ENCODE peak calls at places on chromosomes 5 and 9, in six cellular contexts. V, O, E, F, G and H are unnamed samples.

GRCh38 chr5:139788294-139788875 is 7.2 kb upstream of the PSD2 start:
- DNase-seq in E (no peak), O (no peak), G (no peak), F (no peak), V (no peak), H (no peak)

GRCh38 chr5:102277059-102277621 is 18.9 kb downstream of the SLCO4C1 start:
- DNase-seq in G (no peak), V (no peak), O (no peak), E (no peak), F (no peak), H (no peak)

GRCh38 chr5:137619191-137619870 is 116.6 kb downstream of the KLHL3 start:
- DNase-seq in F (no peak), V (peak; percentile 49), G (peak; percentile 89), O (peak; percentile 94), E (no peak), H (peak; percentile 74)

GRCh38 chr5:156109317-156110023 is 217.5 kb upstream of the SGCD start:
- DNase-seq in V (no peak), O (no peak), F (no peak), G (peak; percentile 23), E (no peak), H (no peak)

GRCh38 chr5:95866431-95867063 is 44.0 kb upstream of the GLRX start:
- DNase-seq in G (peak; percentile 44), O (peak; percentile 22), F (no peak), E (no peak), V (peak; percentile 65), H (no peak)

GRCh38 chr5:132059696-132060500 is 557 bp upstream of the IL3 start:
- DNase-seq in O (no peak), V (no peak), F (no peak), G (no peak), E (peak; percentile 56), H (no peak)

GRCh38 chr9:89435315-89435823 is 62.5 kb downstream of the SEMA4D start:
- DNase-seq in V (peak; percentile 8), O (no peak), G (no peak), F (no peak), E (peak; percentile 86), H (no peak)

GRCh38 chr5:174159327-174160247 is 114.1 kb downstream of the NSG2 start:
- DNase-seq in O (no peak), F (no peak), G (peak; percentile 27), E (no peak), V (peak; percentile 51), H (no peak)

GRCh38 chr9:78791779-78792178 is 494.9 kb downstream of the PSAT1 start:
- DNase-seq in E (no peak), G (no peak), O (peak; percentile 43), V (no peak), F (no peak), H (no peak)

GRCh38 chr5:180830253-180831138 is 27.9 kb upstream of the MGAT1 start:
- DNase-seq in V (peak; percentile 13), E (peak; percentile 92), G (peak; percentile 50), F (no peak), O (peak; percentile 38), H (no peak)

GRCh38 chr5:55692106-55692417 is 20.1 kb downstream of the SLC38A9 start:
- DNase-seq in G (no peak), O (no peak), E (no peak), V (no peak), F (no peak), H (no peak)

GRCh38 chr5:442335-443238 is at the start of gene EXOC3:
- DNase-seq in F (no peak), O (peak; percentile 62), V (peak; percentile 65), G (peak; percentile 52), E (peak; percentile 91), H (no peak)

GRCh38 chr5:37034955-37035354 is 158.4 kb downstream of the NIPBL start:
- DNase-seq in V (no peak), G (no peak), F (no peak), O (no peak), E (no peak), H (no peak)

GRCh38 chr5:148467958-148468357 is 84.2 kb downstream of the FBXO38 start:
- DNase-seq in O (no peak), F (no peak), E (no peak), G (no peak), V (no peak), H (no peak)

GRCh38 chr9:95004452-95005275 is 278.2 kb downstream of the AOPEP start:
- DNase-seq in V (peak; percentile 34), G (no peak), O (no peak), F (no peak), E (peak; percentile 85), H (no peak)

GRCh38 chr5:82257247-82257646 is 20.9 kb downstream of the RPS23 start:
- DNase-seq in E (no peak), O (no peak), G (no peak), F (no peak), V (no peak), H (no peak)
- H3K4me3 ChIP-seq in E (no peak overlapping the region), O (no peak overlapping the region), G (no peak overlapping the region), F (no peak overlapping the region), V (no peak overlapping the region), H (no peak overlapping the region)

DNA sequence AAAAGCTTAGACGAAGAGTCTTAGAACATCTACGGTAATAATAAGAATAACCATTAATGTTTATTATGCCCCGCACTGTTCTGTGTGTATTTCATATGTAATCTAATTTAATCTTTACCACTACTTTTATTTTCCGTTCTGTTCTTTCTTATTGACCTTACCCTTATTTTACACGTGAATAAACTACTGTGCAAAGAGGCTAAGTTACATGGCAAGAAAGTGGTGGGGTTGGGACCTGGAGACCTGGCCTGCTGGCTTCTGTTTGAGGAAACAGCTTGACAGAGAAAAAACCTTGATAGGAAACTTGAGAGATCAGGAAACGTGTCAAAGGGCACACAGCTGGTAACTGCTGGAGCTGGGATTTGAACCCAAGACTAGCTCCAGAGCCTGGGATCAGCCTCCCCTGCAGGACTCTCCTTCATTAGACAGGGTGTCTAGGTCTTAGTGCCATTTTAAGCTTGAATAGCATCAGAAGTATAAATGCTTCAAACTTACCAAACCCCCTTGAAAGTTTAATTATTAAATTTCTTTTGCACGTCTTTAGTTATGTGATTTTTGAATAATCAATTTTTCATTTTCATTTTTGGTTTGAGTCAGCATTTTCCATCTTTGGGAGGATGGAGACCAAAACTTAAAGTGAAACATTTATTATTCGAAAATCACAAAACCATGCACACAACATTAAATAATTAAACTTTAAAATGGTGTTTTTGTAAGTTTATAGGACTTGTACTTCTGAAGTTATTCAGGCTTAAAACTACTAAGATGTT is 129.5 kb downstream of the RGS3 start:
- DNase-seq in V (no peak), E (no peak), G (no peak), O (no peak), F (no peak), H (no peak)
- H3K4me3 ChIP-seq in V (no peak overlapping the region), E (no peak overlapping the region), G (no peak overlapping the region), O (no peak overlapping the region), F (no peak overlapping the region), H (no peak overlapping the region)

DNA sequence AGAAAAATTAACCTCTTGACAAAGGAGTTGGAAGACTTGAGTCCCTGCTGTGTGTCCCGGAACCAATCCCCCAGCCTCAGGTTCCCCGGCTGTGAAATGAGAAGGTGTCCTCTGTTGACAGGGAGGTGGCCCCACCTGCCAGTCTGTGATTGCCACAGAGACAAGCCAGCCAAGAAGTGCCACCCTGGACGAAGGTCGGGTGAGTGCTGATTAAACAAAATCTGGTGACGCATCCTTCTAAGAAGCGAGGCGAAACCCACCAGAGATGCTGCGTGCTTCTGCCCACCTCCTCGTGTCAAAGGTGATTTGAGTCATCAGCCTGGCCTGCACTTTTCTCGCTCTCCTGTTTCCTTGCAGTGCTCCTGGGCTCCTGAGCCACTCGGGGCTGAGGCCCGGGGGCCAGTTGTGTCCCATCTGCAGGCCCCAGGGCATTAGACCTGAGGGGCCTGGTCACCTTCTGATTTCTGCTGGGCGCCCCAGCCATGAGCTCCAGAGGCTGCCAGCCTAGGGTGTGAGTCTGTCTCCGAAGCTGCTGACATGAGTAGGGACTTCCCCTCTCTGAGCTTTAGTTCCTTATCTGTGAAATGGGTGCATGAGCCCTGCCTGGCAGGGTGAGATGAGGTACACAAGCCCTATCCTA is 28.7 kb downstream of the NEK6 start:
- DNase-seq in G (peak; percentile 88), E (peak; percentile 80), O (peak; percentile 85), V (no peak), F (peak; percentile 62), H (peak; percentile 80)
- H3K4me3 ChIP-seq in G (no peak overlapping the region), E (peak overlapping the region; percentile 8), O (peak overlapping the region; percentile 4), V (no peak overlapping the region), F (peak overlapping the region; percentile 6), H (no peak overlapping the region)

DNA sequence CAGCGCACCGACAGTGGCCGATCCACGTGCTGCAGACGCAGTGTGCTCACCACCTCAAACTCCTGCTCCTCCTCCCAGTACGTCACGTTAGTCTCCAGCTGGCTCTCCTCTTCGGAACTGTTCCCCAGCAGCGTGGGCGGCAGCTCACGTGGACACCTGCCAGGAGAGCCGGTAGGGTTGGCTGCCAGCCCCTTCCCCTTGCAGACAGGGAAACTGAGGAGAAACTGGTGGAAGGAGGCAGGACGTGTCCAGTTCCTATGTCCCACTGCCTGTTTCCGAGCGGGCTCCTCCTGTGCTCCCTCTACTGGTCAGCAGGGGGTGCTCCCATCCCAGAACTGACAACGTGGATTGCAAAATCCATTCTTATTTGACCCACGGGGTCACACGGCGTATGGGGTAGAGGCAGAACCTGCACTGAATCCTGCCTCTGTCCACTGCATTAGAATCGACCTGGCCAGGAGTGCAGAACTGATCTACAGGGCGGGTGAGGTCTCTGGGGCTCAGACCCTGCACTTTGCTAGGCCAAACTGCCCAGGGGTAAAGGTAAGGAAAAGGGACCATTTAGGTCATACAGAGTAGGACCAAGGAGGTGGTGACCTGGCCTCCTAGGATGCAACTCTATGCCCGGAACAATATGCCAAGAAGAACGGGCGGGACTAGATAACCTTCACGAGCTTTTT is 25.7 kb downstream of the PDGFRB start:
- DNase-seq in E (peak; percentile 82), O (peak; percentile 82), F (no peak), G (peak; percentile 83), V (peak; percentile 59), H (peak; percentile 36)
- H3K4me3 ChIP-seq in E (no peak overlapping the region), O (no peak overlapping the region), F (no peak overlapping the region), G (no peak overlapping the region), V (peak overlapping the region; percentile 35), H (no peak overlapping the region)

GRCh38 chr9:108688051-108688450 is 167.7 kb downstream of the ACTL7B start:
- DNase-seq in V (no peak), E (no peak), G (no peak), O (no peak), F (no peak), H (no peak)
- H3K4me3 ChIP-seq in V (no peak overlapping the region), E (no peak overlapping the region), G (no peak overlapping the region), O (no peak overlapping the region), F (no peak overlapping the region), H (no peak overlapping the region)